ENCODE peak calls at places on chromosomes 7 and 10, in ten cellular contexts. J, H, E, Y, B, U, W, M, Q and S are unnamed samples.

GRCh38 chr7:42227931-42228591 is 8.9 kb downstream of the GLI3 start:
- DNase-seq in M (no peak), Y (no peak), W (peak; percentile 76), Q (no peak), B (peak; percentile 72), E (no peak), U (peak; percentile 72), J (peak; percentile 74), H (peak; percentile 79), S (no peak)

GRCh38 chr10:100878291-100878910 is 34.4 kb upstream of the SLF2 start:
- DNase-seq in H (peak; percentile 86), M (no peak), Y (peak; percentile 43), E (peak; percentile 47), J (peak; percentile 91), W (peak; percentile 46), U (peak; percentile 89), Q (peak; percentile 48), B (peak; percentile 83), S (no peak)

GRCh38 chr7:14752301-14752700 is 150.2 kb downstream of the DGKB start:
- DNase-seq in Y (no peak), M (no peak), B (no peak), E (no peak), Q (no peak), U (no peak), J (no peak), H (no peak), W (no peak), S (no peak)

GRCh38 chr10:89392974-89393373 is 551 bp downstream of the IFIT1 start:
- DNase-seq in Q (no peak), U (no peak), J (no peak), E (no peak), W (peak; percentile 9), M (peak; percentile 53), Y (no peak), B (peak; percentile 98), H (peak; percentile 85), S (peak; percentile 63)

GRCh38 chr7:152761116-152761748 is 1.7 kb downstream of the ACTR3B start:
- DNase-seq in W (peak; percentile 78), Q (no peak), Y (peak; percentile 73), J (no peak), H (peak; percentile 87), M (no peak), U (no peak), E (peak; percentile 28), B (peak; percentile 14), S (no peak)

GRCh38 chr10:110843031-110843430 is 28.7 kb upstream of the PDCD4 start:
- DNase-seq in M (no peak), Q (no peak), W (no peak), E (peak; percentile 72), B (no peak), H (no peak), U (no peak), Y (no peak), J (no peak), S (no peak)

GRCh38 chr10:37857287-37858211 is at the start of gene ZNF248:
- DNase-seq in W (peak; percentile 93), Y (peak; percentile 83), Q (peak; percentile 71), M (peak; percentile 94), B (peak; percentile 93), H (peak; percentile 100), E (peak; percentile 97), J (no peak), U (peak; percentile 86), S (peak; percentile 98)

GRCh38 chr7:11570205-11570604 is 261.8 kb downstream of the THSD7A start:
- DNase-seq in B (no peak), U (no peak), Y (no peak), J (no peak), E (no peak), W (no peak), Q (no peak), M (no peak), H (no peak), S (no peak)

GRCh38 chr7:1247527-1248041 is 14.9 kb downstream of the UNCX start:
- DNase-seq in Y (no peak), M (no peak), B (no peak), Q (no peak), J (peak; percentile 87), H (peak; percentile 30), U (no peak), E (no peak), W (no peak), S (no peak)

GRCh38 chr10:53827261-53827660 is 973.8 kb downstream of the PCDH15 start:
- DNase-seq in H (no peak), W (no peak), U (no peak), Y (no peak), M (no peak), Q (no peak), E (no peak), J (no peak), B (no peak), S (no peak)

GRCh38 chr10:17234541-17234940 is 6.5 kb downstream of the VIM start:
- DNase-seq in B (peak; percentile 34), Q (no peak), W (no peak), E (no peak), Y (no peak), U (no peak), M (no peak), H (peak; percentile 14), J (no peak), S (no peak)

GRCh38 chr10:98833550-98833949 is 386.8 kb upstream of the HPS1 start:
- DNase-seq in Q (no peak), B (no peak), J (no peak), H (no peak), Y (no peak), M (no peak), W (no peak), U (peak; percentile 16), E (no peak), S (no peak)

GRCh38 chr7:142412551-142413193 is 154.8 kb upstream of the PRSS58 start:
- DNase-seq in U (peak; percentile 92), Q (peak; percentile 30), H (peak; percentile 81), M (no peak), Y (peak; percentile 62), J (peak; percentile 74), E (peak; percentile 65), W (peak; percentile 61), B (peak; percentile 68), S (no peak)

DNA sequence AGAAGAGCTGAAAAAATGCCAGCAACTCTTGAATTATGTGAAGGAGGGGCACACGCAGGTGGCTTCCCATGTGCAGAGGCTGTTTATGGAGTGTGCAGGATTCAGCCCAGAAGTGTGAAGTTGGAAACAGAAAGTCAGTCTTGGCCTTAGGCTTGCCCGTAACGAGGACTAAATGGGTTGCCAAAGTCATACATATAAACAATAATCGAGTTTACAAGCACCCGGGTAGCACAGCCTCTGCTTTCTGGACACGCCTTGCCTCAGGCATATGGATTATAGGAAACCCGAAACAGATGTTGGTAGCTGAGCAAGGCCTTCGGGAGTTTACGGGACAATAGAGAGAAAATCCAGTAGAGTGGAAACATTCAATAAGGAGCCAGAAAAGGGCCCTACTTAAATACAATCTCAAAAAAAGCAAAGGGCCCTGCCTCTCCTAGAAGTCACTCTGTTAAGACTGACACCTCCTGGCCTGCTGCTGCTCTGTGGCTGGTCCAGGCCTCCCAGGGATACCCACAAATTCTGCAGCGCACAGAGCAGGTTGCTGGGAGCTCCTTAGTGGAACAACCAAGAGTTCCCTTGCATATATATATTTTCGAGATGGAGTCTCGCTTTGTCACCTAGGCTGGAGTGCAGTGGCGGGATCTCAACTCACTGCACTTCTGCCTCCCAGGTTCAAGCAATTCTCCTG is 48.5 kb downstream of the SMKR1 start:
- DNase-seq in J (no peak), E (no peak), U (no peak), M (no peak), W (no peak), Q (no peak), B (no peak), Y (no peak), H (peak; percentile 38), S (no peak)
- H3K4me3 ChIP-seq in J (no peak overlapping the region), E (no peak overlapping the region), U (no peak overlapping the region), M (no peak overlapping the region), W (no peak overlapping the region), Q (no peak overlapping the region), B (no peak overlapping the region), Y (no peak overlapping the region), H (no peak overlapping the region), S (no peak overlapping the region)

GRCh38 chr10:14555806-14556205 is 218.9 kb downstream of the FAM107B start:
- DNase-seq in B (no peak), W (no peak), U (peak; percentile 60), Q (no peak), H (no peak), M (no peak), E (no peak), J (peak; percentile 18), Y (no peak), S (no peak)
- H3K4me1 ChIP-seq in B (peaks cover 10% of the 10 kb centered on the region), W (peaks cover 13% of the 10 kb centered on the region), U (peaks cover 37% of the 10 kb centered on the region), Q (no peaks in the 10 kb centered on the region), H (peaks cover 4% of the 10 kb centered on the region), M (peaks cover 34% of the 10 kb centered on the region), E (peaks cover 100% of the 10 kb centered on the region), J (peaks cover 7% of the 10 kb centered on the region), Y (peaks cover 75% of the 10 kb centered on the region), S (peaks cover 34% of the 10 kb centered on the region)

DNA sequence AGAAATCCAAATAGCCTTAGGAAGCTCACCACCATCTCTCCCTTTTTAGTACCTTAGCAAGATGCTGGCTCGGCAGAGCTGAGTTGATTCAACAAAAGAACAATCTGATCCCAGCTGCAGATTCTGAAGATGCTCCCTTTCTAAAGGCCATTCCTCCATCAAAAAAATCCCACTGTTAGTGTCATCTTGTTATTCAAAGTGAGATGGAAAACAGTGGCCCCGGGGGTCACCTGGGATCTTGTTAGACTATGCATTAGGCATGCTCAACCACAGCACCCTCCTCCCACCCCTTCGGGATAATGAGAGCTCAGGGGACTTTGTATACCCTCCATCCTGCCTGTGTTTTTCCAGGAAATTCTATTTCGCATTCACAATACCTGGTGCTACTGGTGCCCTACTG is 2.4 kb downstream of the NCAPG2 start:
- DNase-seq in Y (no peak), E (no peak), M (no peak), W (no peak), B (no peak), U (peak; percentile 83), Q (no peak), H (no peak), J (no peak), S (no peak)
- H3K4me3 ChIP-seq in Y (no peak overlapping the region), E (no peak overlapping the region), M (no peak overlapping the region), W (no peak overlapping the region), B (no peak overlapping the region), U (peak overlapping the region; percentile 91), Q (no peak overlapping the region), H (no peak overlapping the region), J (peak overlapping the region; percentile 69), S (no peak overlapping the region)

GRCh38 chr7:30245913-30246312 is 38.5 kb upstream of the ZNRF2 start:
- DNase-seq in Y (no peak), B (no peak), H (no peak), W (no peak), Q (no peak), J (no peak), U (no peak), M (no peak), E (no peak), S (no peak)

GRCh38 chr7:30238721-30239441 is 45.5 kb upstream of the ZNRF2 start:
- DNase-seq in H (peak; percentile 66), M (peak; percentile 48), B (peak; percentile 6), J (no peak), W (peak; percentile 96), Y (peak; percentile 96), U (no peak), Q (no peak), E (peak; percentile 50), S (no peak)

GRCh38 chr7:30240401-30240800 is 44.0 kb upstream of the ZNRF2 start:
- DNase-seq in Q (no peak), Y (no peak), E (no peak), U (no peak), J (no peak), M (no peak), W (peak; percentile 61), H (no peak), B (peak; percentile 2), S (no peak)

GRCh38 chr7:30244340-30244739 is 40.1 kb upstream of the ZNRF2 start:
- DNase-seq in U (no peak), H (no peak), E (no peak), W (no peak), Y (no peak), B (no peak), J (no peak), Q (no peak), M (no peak), S (no peak)

GRCh38 chr7:30241767-30242166 is 42.6 kb upstream of the ZNRF2 start:
- DNase-seq in J (no peak), U (no peak), B (no peak), W (peak; percentile 85), M (no peak), E (no peak), H (peak; percentile 8), Y (no peak), Q (no peak), S (no peak)
- H3K4me1 ChIP-seq in J (no peaks in the 10 kb centered on the region), U (no peaks in the 10 kb centered on the region), B (peaks cover 3% of the 10 kb centered on the region), W (peaks cover 37% of the 10 kb centered on the region), M (peaks cover 27% of the 10 kb centered on the region), E (peaks cover 12% of the 10 kb centered on the region), H (no peaks in the 10 kb centered on the region), Y (peaks cover 20% of the 10 kb centered on the region), Q (no peaks in the 10 kb centered on the region), S (peaks cover 14% of the 10 kb centered on the region)